ENCODE peak calls at places on chromosomes 6 and 20, in four cellular contexts. C is mesendoderm, N is IMR-90, Z is H9. S is an unnamed sample.

GRCh38 chr6:129110687-129111343 is 227.9 kb downstream of the LAMA2 start:
- DNase-seq in C (no peak), N (peak; percentile 16), Z (no peak), S (no peak)

GRCh38 chr20:19915111-19915798 is 101.9 kb upstream of the NAA20 start:
- DNase-seq in C (no peak), N (no peak), Z (no peak), S (no peak)

GRCh38 chr20:41052742-41053419 is 24.3 kb downstream of the TOP1 start:
- DNase-seq in C (no peak), N (peak; percentile 85), Z (no peak), S (no peak)

GRCh38 chr6:14321992-14322772 is 204.6 kb downstream of the CD83 start:
- DNase-seq in C (peak; percentile 54), N (no peak), Z (peak; percentile 68), S (no peak)

GRCh38 chr6:140082867-140083297 is 708.4 kb upstream of the CITED2 start:
- DNase-seq in C (no peak), N (peak; percentile 60), Z (no peak), S (no peak)

GRCh38 chr20:37543828-37544227 is 16.2 kb upstream of the BLCAP start:
- DNase-seq in C (no peak), N (peak; percentile 54), Z (peak; percentile 25), S (no peak)

GRCh38 chr20:36644713-36645109 is 1.3 kb downstream of the SLA2 start:
- DNase-seq in C (no peak), N (no peak), Z (no peak), S (no peak)

GRCh38 chr6:28866342-28867077 is 57.3 kb downstream of the TRIM27 start:
- DNase-seq in C (peak; percentile 80), N (peak; percentile 29), Z (peak; percentile 85), S (no peak)

GRCh38 chr6:149410557-149410956 is 10.5 kb downstream of the SUMO4 start:
- DNase-seq in C (no peak), N (no peak), Z (no peak), S (no peak)

GRCh38 chr20:38764563-38765355 is 16.5 kb downstream of the ACTR5 start:
- DNase-seq in C (peak; percentile 50), N (peak; percentile 93), Z (no peak), S (no peak)

GRCh38 chr20:8639112-8639778 is 429.6 kb upstream of the PLCB4 start:
- DNase-seq in C (peak; percentile 82), N (no peak), Z (no peak), S (no peak)

GRCh38 chr20:25005661-25006060 is 13.1 kb upstream of the APMAP start:
- DNase-seq in C (no peak), N (no peak), Z (peak; percentile 22), S (no peak)

GRCh38 chr20:37538003-37538402 is 10.3 kb upstream of the BLCAP start:
- DNase-seq in C (no peak), N (peak; percentile 55), Z (peak; percentile 27), S (no peak)

GRCh38 chr20:25310921-25311728 is 63.2 kb downstream of the PYGB start:
- DNase-seq in C (peak; percentile 65), N (peak; percentile 95), Z (no peak), S (no peak)

GRCh38 chr6:17265570-17265969 is 15.6 kb upstream of the RBM24 start:
- DNase-seq in C (no peak), N (no peak), Z (no peak), S (no peak)

GRCh38 chr20:10594286-10594868 is 79.4 kb downstream of the JAG1 start:
- DNase-seq in C (no peak), N (no peak), Z (no peak), S (no peak)

GRCh38 chr6:39430968-39431523 is 108.5 kb upstream of the KCNK16 start:
- DNase-seq in C (peak; percentile 24), N (no peak), Z (peak; percentile 62), S (peak; percentile 65)

GRCh38 chr20:63775096-63775978 is 35.8 kb downstream of the SLC2A4RG start:
- DNase-seq in C (peak; percentile 85), N (peak; percentile 19), Z (peak; percentile 89), S (no peak)

GRCh38 chr20:47622118-47622665 is 120.5 kb downstream of the NCOA3 start:
- DNase-seq in C (no peak), N (peak; percentile 9), Z (no peak), S (no peak)

GRCh38 chr6:52499026-52499425 is 77.8 kb downstream of the TRAM2 start:
- DNase-seq in C (peak; percentile 95), N (peak; percentile 76), Z (no peak), S (peak; percentile 43)

GRCh38 chr6:77458421-77458820 is 4.9 kb downstream of the HTR1B start:
- DNase-seq in C (no peak), N (no peak), Z (no peak), S (no peak)

GRCh38 chr6:30836431-30836866 is 47.9 kb upstream of the DDR1 start:
- DNase-seq in C (no peak), N (peak; percentile 54), Z (no peak), S (no peak)

GRCh38 chr20:1800180-1800579 is 95.0 kb upstream of the SIRPA start:
- DNase-seq in C (no peak), N (no peak), Z (no peak), S (no peak)

GRCh38 chr6:149079456-149079855 is 238.1 kb upstream of the TAB2 start:
- DNase-seq in C (no peak), N (no peak), Z (no peak), S (no peak)

GRCh38 chr6:28553986-28554881 is 28.6 kb downstream of the GPX5 start:
- DNase-seq in C (peak; percentile 43), N (no peak), Z (no peak), S (no peak)

GRCh38 chr20:21301940-21302644 is 1.0 kb upstream of the XRN2 start:
- DNase-seq in C (peak; percentile 33), N (no peak), Z (no peak), S (no peak)

GRCh38 chr6:47027315-47027714 is 14.8 kb downstream of the ADGRF1 start:
- DNase-seq in C (no peak), N (no peak), Z (no peak), S (no peak)

GRCh38 chr6:141675957-141676356 is 456.8 kb upstream of the GJE1 start:
- DNase-seq in C (no peak), N (peak; percentile 27), Z (no peak), S (no peak)

GRCh38 chr6:169205176-169206160 is 48.2 kb downstream of the THBS2 start:
- DNase-seq in C (no peak), N (peak; percentile 79), Z (no peak), S (no peak)

GRCh38 chr6:40512340-40512739 is 74.8 kb downstream of the LRFN2 start:
- DNase-seq in C (no peak), N (no peak), Z (no peak), S (no peak)

GRCh38 chr6:29631860-29632731 is 887 bp downstream of the GABBR1 start:
- DNase-seq in C (peak; percentile 82), N (peak; percentile 55), Z (peak; percentile 81), S (no peak)

GRCh38 chr6:154319231-154319858 is 37.3 kb downstream of the IPCEF1 start:
- DNase-seq in C (no peak), N (peak; percentile 88), Z (no peak), S (no peak)

GRCh38 chr6:15522427-15522826 is 140.4 kb downstream of the DTNBP1 start:
- DNase-seq in C (no peak), N (no peak), Z (peak; percentile 51), S (no peak)

GRCh38 chr20:53889411-53890148 is 180.8 kb downstream of the BCAS1 start:
- DNase-seq in C (no peak), N (no peak), Z (no peak), S (no peak)

GRCh38 chr20:33211817-33212424 is 5.2 kb upstream of the BPIFA3 start:
- DNase-seq in C (peak; percentile 91), N (peak; percentile 33), Z (peak; percentile 82), S (peak; percentile 39)

DNA sequence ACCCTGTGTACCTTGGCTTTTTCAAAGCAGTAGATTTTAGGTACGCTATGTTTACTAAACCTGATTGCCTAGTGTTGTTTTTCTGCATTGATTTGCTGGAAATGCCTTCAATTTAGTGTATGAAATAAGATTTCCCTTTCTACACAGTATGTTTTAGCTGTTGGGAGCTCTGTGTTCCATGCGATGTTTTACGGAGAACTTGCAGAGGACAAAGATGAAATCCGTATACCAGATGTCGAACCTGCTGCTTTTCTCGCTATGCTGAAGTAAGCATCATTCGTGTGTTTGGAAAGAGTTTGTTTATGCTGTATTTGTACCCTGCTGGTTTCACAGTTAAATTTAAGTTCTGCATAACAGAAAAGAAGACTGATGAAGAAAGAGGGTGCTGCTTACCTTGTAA is 1.9 kb downstream of the BTBD3 start:
- DNase-seq in C (no peak), N (no peak), Z (no peak), S (no peak)
- H3K56ac ChIP-seq in C (no peak overlapping the region), N (no peak overlapping the region), Z (no peak overlapping the region), S (no peak overlapping the region)

GRCh38 chr6:34731393-34732060 is 25.8 kb upstream of the SNRPC start:
- DNase-seq in C (no peak), N (no peak), Z (no peak), S (no peak)
- H3K56ac ChIP-seq in C (no peak overlapping the region), N (no peak overlapping the region), Z (no peak overlapping the region), S (no peak overlapping the region)

GRCh38 chr6:124026645-124027044 is 223.0 kb downstream of the NKAIN2 start:
- DNase-seq in C (no peak), N (no peak), Z (no peak), S (no peak)
- H3K56ac ChIP-seq in C (no peak overlapping the region), N (no peak overlapping the region), Z (no peak overlapping the region), S (no peak overlapping the region)

GRCh38 chr20:23061713-23062561 is 12.5 kb upstream of the THBD start:
- DNase-seq in C (peak; percentile 79), N (peak; percentile 57), Z (peak; percentile 82), S (no peak)
- H3K56ac ChIP-seq in C (no peak overlapping the region), N (no peak overlapping the region), Z (no peak overlapping the region), S (no peak overlapping the region)

GRCh38 chr6:69791065-69791471 is 5.7 kb downstream of the LMBRD1 start:
- DNase-seq in C (no peak), N (peak; percentile 4), Z (no peak), S (no peak)

GRCh38 chr6:69796081-69796626 is 656 bp downstream of the LMBRD1 start:
- DNase-seq in C (peak; percentile 95), N (peak; percentile 45), Z (peak; percentile 77), S (no peak)

GRCh38 chr6:69792292-69792691 is 4.5 kb downstream of the LMBRD1 start:
- DNase-seq in C (no peak), N (no peak), Z (no peak), S (no peak)

GRCh38 chr6:69796627-69797390 is at the start of gene LMBRD1:
- DNase-seq in C (peak; percentile 98), N (peak; percentile 94), Z (peak; percentile 97), S (peak; percentile 98)

GRCh38 chr6:69795469-69796080 is 1.2 kb downstream of the LMBRD1 start:
- DNase-seq in C (peak; percentile 45), N (no peak), Z (no peak), S (no peak)
- H3K56ac ChIP-seq in C (no peak overlapping the region), N (no peak overlapping the region), Z (no peak overlapping the region), S (no peak overlapping the region)

DNA sequence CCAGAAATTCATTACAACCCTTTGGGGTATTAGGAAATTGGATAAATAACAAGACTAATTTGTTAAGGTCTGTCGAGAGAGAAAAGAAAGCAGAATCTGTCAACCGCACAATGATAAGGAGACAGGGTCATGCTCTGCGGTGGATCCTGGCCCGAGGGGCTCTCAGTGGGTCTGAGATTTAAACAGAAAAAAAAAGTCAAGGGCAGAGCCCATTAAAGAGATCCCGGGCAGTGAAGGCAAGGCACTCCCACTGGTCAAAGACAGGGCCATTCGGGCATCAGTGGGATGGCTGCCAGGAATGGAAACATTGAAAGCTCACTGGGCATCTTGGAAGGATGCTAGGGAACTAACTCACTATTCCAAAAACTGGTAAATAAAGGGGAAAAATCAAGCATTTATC is 77.9 kb downstream of the GNAS-AS1 start:
- DNase-seq in C (no peak), N (no peak), Z (no peak), S (no peak)
- H3K56ac ChIP-seq in C (no peak overlapping the region), N (no peak overlapping the region), Z (no peak overlapping the region), S (no peak overlapping the region)

GRCh38 chr20:59706106-59706693 is 101.9 kb downstream of the PHACTR3 start:
- DNase-seq in C (no peak), N (no peak), Z (no peak), S (no peak)
- H3K56ac ChIP-seq in C (no peak overlapping the region), N (no peak overlapping the region), Z (no peak overlapping the region), S (no peak overlapping the region)

S was measured in H1.